ENCODE peak calls at places on chromosome 1, in six cellular contexts. One of them, this sample, is unnamed.

GRCh38 chr1:36183309-36183856 is 27.4 kb downstream of the MAP7D1 start:
- DNase-seq in fibroblast of villous mesenchyme: peak; percentile 42
- DNase-seq in EL: no peak
- DNase-seq in cerebellar cortex: no peak
- DNase-seq in left ventricle myocardium inferior: no peak
- DNase-seq in HEK293T: no peak
- DNase-seq in this sample: no peak

GRCh38 chr1:150696151-150696550 is 803 bp downstream of the GOLPH3L start:
- DNase-seq in left ventricle myocardium inferior: no peak
- DNase-seq in HEK293T: no peak
- DNase-seq in fibroblast of villous mesenchyme: no peak
- DNase-seq in cerebellar cortex: peak; percentile 3
- DNase-seq in EL: no peak
- DNase-seq in this sample: no peak

GRCh38 chr1:107795471-107795870 is 169.5 kb downstream of the VAV3 start:
- DNase-seq in EL: no peak
- DNase-seq in HEK293T: no peak
- DNase-seq in fibroblast of villous mesenchyme: no peak
- DNase-seq in cerebellar cortex: no peak
- DNase-seq in left ventricle myocardium inferior: no peak
- DNase-seq in this sample: no peak

GRCh38 chr1:51313961-51314777 is 16.2 kb downstream of the TTC39A start:
- DNase-seq in cerebellar cortex: no peak
- DNase-seq in left ventricle myocardium inferior: no peak
- DNase-seq in fibroblast of villous mesenchyme: peak; percentile 85
- DNase-seq in EL: peak; percentile 76
- DNase-seq in HEK293T: no peak
- DNase-seq in this sample: no peak

GRCh38 chr1:4402032-4402431 is 252.4 kb upstream of the AJAP1 start:
- DNase-seq in EL: no peak
- DNase-seq in fibroblast of villous mesenchyme: no peak
- DNase-seq in left ventricle myocardium inferior: no peak
- DNase-seq in HEK293T: no peak
- DNase-seq in cerebellar cortex: no peak
- DNase-seq in this sample: no peak

GRCh38 chr1:86965012-86965826 is 50.8 kb downstream of the HS2ST1 start:
- DNase-seq in cerebellar cortex: peak; percentile 26
- DNase-seq in HEK293T: peak; percentile 47
- DNase-seq in fibroblast of villous mesenchyme: peak; percentile 57
- DNase-seq in EL: peak; percentile 32
- DNase-seq in left ventricle myocardium inferior: no peak
- DNase-seq in this sample: no peak

GRCh38 chr1:3467096-3468036 is 12.9 kb downstream of the ARHGEF16 start:
- DNase-seq in EL: no peak
- DNase-seq in left ventricle myocardium inferior: peak; percentile 9
- DNase-seq in HEK293T: no peak
- DNase-seq in fibroblast of villous mesenchyme: no peak
- DNase-seq in cerebellar cortex: no peak
- DNase-seq in this sample: no peak

GRCh38 chr1:67149179-67149770 is 14.5 kb upstream of the C1orf141 start:
- DNase-seq in left ventricle myocardium inferior: peak; percentile 28
- DNase-seq in EL: peak; percentile 83
- DNase-seq in fibroblast of villous mesenchyme: peak; percentile 87
- DNase-seq in cerebellar cortex: peak; percentile 62
- DNase-seq in HEK293T: peak; percentile 88
- DNase-seq in this sample: peak; percentile 21

GRCh38 chr1:216705686-216706085 is 17.5 kb downstream of the ESRRG start:
- DNase-seq in fibroblast of villous mesenchyme: no peak
- DNase-seq in HEK293T: no peak
- DNase-seq in left ventricle myocardium inferior: peak; percentile 20
- DNase-seq in cerebellar cortex: peak; percentile 95
- DNase-seq in EL: no peak
- DNase-seq in this sample: peak; percentile 82

GRCh38 chr1:58827298-58827697 is 43.5 kb upstream of the JUN start:
- DNase-seq in HEK293T: no peak
- DNase-seq in EL: no peak
- DNase-seq in fibroblast of villous mesenchyme: no peak
- DNase-seq in left ventricle myocardium inferior: no peak
- DNase-seq in cerebellar cortex: no peak
- DNase-seq in this sample: no peak